ENCODE peak calls at places on chromosome 11, in eight cellular contexts. P, N, Y, V, J, H, D and A are unnamed samples.

GRCh38 chr11:3675971-3676370 is 4.8 kb upstream of the CHRNA10 start:
- DNase-seq in P (no peak), N (no peak), Y (no peak), V (no peak), J (no peak), H (no peak), D (no peak), A (no peak)

GRCh38 chr11:19365743-19366410 is 125.1 kb upstream of the E2F8 start:
- DNase-seq in P (no peak), N (no peak), Y (no peak), V (no peak), J (no peak), H (no peak), D (no peak), A (peak)

GRCh38 chr11:16511109-16511806 is 154.9 kb upstream of the SOX6 start:
- DNase-seq in P (no peak), N (no peak), Y (no peak), V (no peak), J (no peak), H (peak), D (no peak), A (peak)

GRCh38 chr11:12052676-12053605 is 44.5 kb upstream of the DKK3 start:
- DNase-seq in P (no peak), N (peak), Y (no peak), V (no peak), J (no peak), H (peak), D (no peak), A (peak)

GRCh38 chr11:17686185-17686980 is 33.0 kb upstream of the MYOD1 start:
- DNase-seq in P (no peak), N (no peak), Y (no peak), V (no peak), J (no peak), H (peak), D (no peak), A (no peak)

GRCh38 chr11:64391839-64392238 is 32.9 kb downstream of the RPS6KA4 start:
- DNase-seq in P (no peak), N (no peak), Y (no peak), V (no peak), J (no peak), H (no peak), D (no peak), A (no peak)

GRCh38 chr11:69088676-69089146 is 40.0 kb downstream of the TPCN2 start:
- DNase-seq in P (peak), N (peak), Y (peak), V (peak), J (peak), H (peak), D (peak), A (peak)

GRCh38 chr11:23924226-23924625 is 572.6 kb upstream of the LUZP2 start:
- DNase-seq in P (no peak), N (no peak), Y (no peak), V (no peak), J (no peak), H (no peak), D (no peak), A (no peak)